ENCODE peak calls at places on chromosomes 7 and 10, in ten cellular contexts. L is stimulated activated CD4-positive, alpha-beta T cell treated with anti-CD3 and anti-CD28 coated beads, Interleukin-1b, Interleukin-23, amount 100 ng/mL, for 4 hours; U is activated T-helper 1 cell treated with anti-CD3 and anti-CD28 coated beads, Interleukin-12 subunit alpha, Interleukin-12 subunit beta, Interleukin-2, Interleukin-4 antibody, amounts not matched to agents 30 ng/mL and 10 ng/mL and 1 ng/mL, durations not matched to agents 14 hours and 24 hours and 36 hours; E is progenitor cell of endocrine pancreas; C is KG1; P is ovary; V is astrocyte of the hippocampus; X is astrocyte of the spinal cord; D is CD8-positive, alpha-beta memory T cell; B is lung. T is an unnamed sample.

GRCh38 chr10:125606406-125606805 is 76.6 kb downstream of the TEX36 start:
- DNase-seq in L (no peak), U (no peak), E (no peak), C (no peak), P (no peak), V (no peak), X (no peak), D (no peak), B (no peak), T (no peak)

GRCh38 chr10:100735087-100735344 is 10.4 kb upstream of the PAX2 start:
- DNase-seq in L (no peak), U (no peak), E (no peak), C (no peak), P (no peak), V (no peak), X (no peak), D (no peak), B (no peak), T (no peak)

GRCh38 chr10:80075781-80076180 is 2.7 kb upstream of the TMEM254 start:
- DNase-seq in L (no peak), U (no peak), E (no peak), C (no peak), P (no peak), V (no peak), X (no peak), D (no peak), B (no peak), T (no peak)

GRCh38 chr10:79937661-79938226 is 11.2 kb downstream of the SFTPD start:
- DNase-seq in L (no peak), U (no peak), E (no peak), C (no peak), P (no peak), V (no peak), X (no peak), D (no peak), B (peak; percentile 24), T (no peak)

GRCh38 chr7:151808296-151809155 is 68.4 kb downstream of the PRKAG2 start:
- DNase-seq in L (no peak), U (no peak), E (no peak), C (no peak), P (no peak), V (peak; percentile 53), X (no peak), D (no peak), B (no peak), T (no peak)

GRCh38 chr10:119759832-119760231 is 34.0 kb downstream of the INPP5F start:
- DNase-seq in L (no peak), U (no peak), E (no peak), C (no peak), P (no peak), V (peak; percentile 74), X (peak; percentile 39), D (no peak), B (peak; percentile 46), T (no peak)

GRCh38 chr7:134078991-134079390 is 48.1 kb upstream of the LRGUK start:
- DNase-seq in L (no peak), U (no peak), E (no peak), C (no peak), P (no peak), V (no peak), X (no peak), D (no peak), B (no peak), T (no peak)

GRCh38 chr7:128210590-128211570 is 30.2 kb upstream of the LEP start:
- DNase-seq in L (no peak), U (no peak), E (no peak), C (no peak), P (no peak), V (no peak), X (no peak), D (no peak), B (no peak), T (no peak)

GRCh38 chr10:84202349-84202748 is 8.0 kb downstream of the CDHR1 start:
- DNase-seq in L (no peak), U (no peak), E (no peak), C (no peak), P (no peak), V (no peak), X (no peak), D (no peak), B (no peak), T (no peak)

GRCh38 chr10:70585555-70586243 is 16.8 kb downstream of the PRF1 start:
- DNase-seq in L (no peak), U (no peak), E (no peak), C (no peak), P (no peak), V (no peak), X (no peak), D (peak; percentile 18), B (no peak), T (no peak)

GRCh38 chr7:37234928-37235327 is 213.7 kb downstream of the ELMO1 start:
- DNase-seq in L (no peak), U (no peak), E (no peak), C (no peak), P (no peak), V (peak; percentile 55), X (no peak), D (no peak), B (no peak), T (peak; percentile 47)

GRCh38 chr7:131629203-131629871 is 72.9 kb upstream of the PODXL start:
- DNase-seq in L (no peak), U (no peak), E (no peak), C (no peak), P (no peak), V (peak; percentile 69), X (peak; percentile 56), D (no peak), B (no peak), T (no peak)